ENCODE peak calls at places on chromosomes 16 and 17, in four cellular contexts. Z is lower lobe of right lung, W is cardiac fibroblast, J is spleen. L is an unnamed sample.

GRCh38 chr17:68152161-68152571 is 95.7 kb upstream of the AMZ2 start:
- DNase-seq in Z (no peak), W (no peak), J (no peak), L (no peak)

GRCh38 chr17:35449371-35449931 is 885 bp upstream of the SLFN13 start:
- DNase-seq in Z (peak), W (peak), J (peak), L (no peak)

GRCh38 chr16:64412578-64413280 is 709.1 kb downstream of the CDH11 start:
- DNase-seq in Z (no peak), W (no peak), J (no peak), L (peak)

GRCh38 chr17:40178021-40178601 is 841 bp downstream of the RAPGEFL1 start:
- DNase-seq in Z (no peak), W (no peak), J (no peak), L (no peak)

GRCh38 chr17:66165537-66166123 is 26.3 kb downstream of the CEP112 start:
- DNase-seq in Z (no peak), W (peak), J (no peak), L (peak)

GRCh38 chr16:85986931-85987749 is 88.2 kb downstream of the IRF8 start:
- DNase-seq in Z (no peak), W (no peak), J (peak), L (no peak)

GRCh38 chr17:71472809-71473789 is 647.7 kb upstream of the SOX9 start:
- DNase-seq in Z (no peak), W (peak), J (no peak), L (peak)

GRCh38 chr17:68468785-68469184 is 11.5 kb upstream of the WIPI1 start:
- DNase-seq in Z (no peak), W (peak), J (no peak), L (peak)

GRCh38 chr17:60173304-60173807 is 23.6 kb downstream of the CA4 start:
- DNase-seq in Z (no peak), W (no peak), J (no peak), L (no peak)

GRCh38 chr17:48427598-48427997 is 2.4 kb downstream of the SKAP1 start:
- DNase-seq in Z (no peak), W (no peak), J (no peak), L (no peak)

GRCh38 chr17:37493249-37494027 is 3.7 kb downstream of the DUSP14 start:
- DNase-seq in Z (no peak), W (peak), J (no peak), L (peak)

GRCh38 chr17:79629548-79630049 is 18.7 kb upstream of the RBFOX3 start:
- DNase-seq in Z (no peak), W (no peak), J (no peak), L (no peak)

GRCh38 chr17:67784364-67785121 is 40.8 kb upstream of the BPTF start:
- DNase-seq in Z (no peak), W (peak), J (no peak), L (no peak)

GRCh38 chr17:67642488-67642887 is 75.2 kb upstream of the NOL11 start:
- DNase-seq in Z (no peak), W (no peak), J (no peak), L (no peak)

GRCh38 chr16:87062569-87063442 is 254.4 kb downstream of the C16orf95 start:
- DNase-seq in Z (no peak), W (peak), J (no peak), L (peak)

GRCh38 chr17:43791589-43791988 is 11.4 kb downstream of the CFAP97D1 start:
- DNase-seq in Z (no peak), W (peak), J (no peak), L (peak)

GRCh38 chr16:74666010-74666421 is 661 bp downstream of the RFWD3 start:
- DNase-seq in Z (no peak), W (no peak), J (no peak), L (no peak)

GRCh38 chr16:9797306-9797705 is 384.9 kb downstream of the GRIN2A start:
- DNase-seq in Z (no peak), W (no peak), J (no peak), L (peak)

GRCh38 chr17:3534881-3535252 is 22.7 kb downstream of the TRPV3 start:
- DNase-seq in Z (peak), W (peak), J (peak), L (peak)

GRCh38 chr16:891353-891740 is 79.4 kb downstream of the LMF1 start:
- DNase-seq in Z (no peak), W (no peak), J (no peak), L (no peak)

GRCh38 chr17:8740486-8740885 is 4.2 kb downstream of the CCDC42 start:
- DNase-seq in Z (no peak), W (no peak), J (peak), L (no peak)

GRCh38 chr17:37557482-37557881 is 51.7 kb downstream of the SYNRG start:
- DNase-seq in Z (no peak), W (no peak), J (no peak), L (no peak)

GRCh38 chr17:74385201-74385600 is 17.9 kb downstream of the GPR142 start:
- DNase-seq in Z (no peak), W (no peak), J (no peak), L (no peak)

GRCh38 chr17:74888440-74888839 is 5.0 kb downstream of the FADS6 start:
- DNase-seq in Z (no peak), W (no peak), J (no peak), L (no peak)

GRCh38 chr17:76497979-76498885 is 3.0 kb downstream of the RHBDF2 start:
- DNase-seq in Z (peak), W (peak), J (peak), L (peak)

GRCh38 chr17:416293-417206 is 63.9 kb upstream of the RPH3AL start:
- DNase-seq in Z (no peak), W (no peak), J (peak), L (no peak)

GRCh38 chr16:72099377-72099818 is 5.8 kb downstream of the DHX38 start:
- DNase-seq in Z (no peak), W (peak), J (no peak), L (peak)

GRCh38 chr17:82863941-82864720 is 24.3 kb upstream of the ZNF750 start:
- DNase-seq in Z (no peak), W (peak), J (peak), L (peak)

GRCh38 chr17:76080934-76081287 is 1.9 kb downstream of the ZACN start:
- DNase-seq in Z (no peak), W (no peak), J (no peak), L (no peak)

GRCh38 chr16:69064789-69065313 is 40.6 kb upstream of the HAS3 start:
- DNase-seq in Z (no peak), W (no peak), J (no peak), L (no peak)
- H3K4me3 ChIP-seq in Z (no peak), W (no peak), J (no peak), L (no peak)

DNA sequence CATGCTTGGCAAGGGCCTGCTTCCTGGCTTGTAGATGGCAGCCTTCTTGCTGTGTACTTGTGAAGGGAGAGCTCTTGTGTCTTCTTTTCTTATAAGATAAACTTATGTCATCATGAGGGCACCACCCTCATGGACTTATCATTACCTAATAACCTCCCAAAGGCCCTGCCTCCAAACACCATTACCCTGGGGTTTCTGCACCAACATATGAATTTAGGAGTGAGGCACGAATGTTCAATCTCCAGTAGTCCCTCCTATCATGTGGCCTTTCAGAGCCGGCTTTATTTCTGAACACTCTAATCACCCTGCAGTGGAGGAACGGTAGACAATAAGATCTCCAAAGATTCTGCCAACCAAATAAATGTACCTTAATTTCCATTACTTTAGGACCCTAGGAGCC is 144.3 kb downstream of the ABCC12 start:
- DNase-seq in Z (no peak), W (no peak), J (no peak), L (no peak)
- H3K4me3 ChIP-seq in Z (no peak), W (no peak), J (no peak), L (no peak)

GRCh38 chr16:53502331-53503269 is at the start of gene AKTIP:
- DNase-seq in Z (peak), W (peak), J (no peak), L (peak)

GRCh38 chr16:53498984-53499383 is 4.0 kb downstream of the AKTIP start:
- DNase-seq in Z (no peak), W (no peak), J (no peak), L (no peak)

GRCh38 chr16:53504161-53504663 is 1.2 kb upstream of the AKTIP start:
- DNase-seq in Z (peak), W (peak), J (peak), L (peak)

GRCh38 chr16:53503270-53503911 is 382 bp upstream of the AKTIP start:
- DNase-seq in Z (peak), W (peak), J (peak), L (peak)

GRCh38 chr16:53501216-53501859 is 1.7 kb downstream of the AKTIP start:
- DNase-seq in Z (no peak), W (peak), J (no peak), L (no peak)
- H3K4me3 ChIP-seq in Z (peak), W (no peak), J (peak), L (no peak)

GRCh38 chr16:81237282-81237681 is 1.2 kb upstream of the BCO1 start:
- DNase-seq in Z (no peak), W (no peak), J (peak), L (peak)

GRCh38 chr16:81238296-81239011 is at the start of gene BCO1:
- DNase-seq in Z (no peak), W (peak), J (peak), L (peak)

GRCh38 chr16:81241706-81242105 is 3.2 kb downstream of the BCO1 start:
- DNase-seq in Z (no peak), W (no peak), J (no peak), L (no peak)

GRCh38 chr16:81239722-81240121 is 1.2 kb downstream of the BCO1 start:
- DNase-seq in Z (no peak), W (no peak), J (no peak), L (no peak)

DNA sequence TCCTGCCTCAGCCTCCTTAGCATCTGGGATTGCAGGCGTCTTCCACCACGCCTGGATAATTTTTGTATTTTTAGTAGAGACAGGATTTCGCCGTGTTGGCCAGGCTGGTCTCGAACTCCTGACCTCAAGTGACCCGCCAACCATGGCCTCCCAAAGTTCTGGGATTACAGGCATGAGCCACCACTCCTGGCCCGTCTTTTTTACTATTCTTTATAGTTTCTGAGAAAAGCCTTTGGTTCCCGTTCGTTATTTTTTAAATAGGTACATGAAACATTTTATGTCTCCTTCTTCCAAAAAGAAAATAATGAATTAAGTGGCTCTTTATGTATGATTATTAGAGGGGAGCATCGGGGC is 570 bp upstream of the BCO1 start:
- DNase-seq in Z (no peak), W (no peak), J (no peak), L (no peak)
- H3K4me3 ChIP-seq in Z (no peak), W (no peak), J (no peak), L (no peak)

GRCh38 chr16:4733747-4734062 is 366 bp downstream of the ANKS3 start:
- DNase-seq in Z (no peak), W (no peak), J (no peak), L (no peak)

GRCh38 chr16:4734730-4735575 is 616 bp downstream of the DNAAF8 start:
- DNase-seq in Z (peak), W (peak), J (peak), L (peak)

GRCh38 chr16:4736546-4736945 is 2.2 kb downstream of the DNAAF8 start:
- DNase-seq in Z (no peak), W (no peak), J (no peak), L (no peak)

GRCh38 chr16:4734063-4734729 is at the start of the genes ANKS3 and DNAAF8:
- DNase-seq in Z (peak), W (peak), J (peak), L (peak)

DNA sequence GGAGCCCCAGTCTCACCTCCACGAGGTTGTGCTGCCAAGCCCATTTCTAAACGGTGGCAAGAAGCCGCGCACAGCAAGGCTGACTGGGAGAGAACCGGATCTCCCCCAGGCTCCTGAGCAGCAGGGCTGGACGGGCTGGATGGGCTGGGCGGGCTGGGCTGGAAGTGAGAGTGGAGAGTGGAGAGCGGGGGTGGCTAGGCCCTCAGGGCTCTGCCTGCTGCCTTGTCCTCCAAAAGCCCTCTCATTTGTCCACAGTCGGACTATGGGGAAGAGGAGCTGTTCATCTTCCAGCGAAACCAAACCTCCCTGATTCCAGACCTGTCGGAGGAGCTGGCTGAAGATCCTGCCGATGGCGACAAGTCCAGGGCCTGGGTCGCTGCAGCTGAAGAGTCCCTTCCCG is 3.2 kb downstream of the DNAAF8 start:
- DNase-seq in Z (no peak), W (no peak), J (no peak), L (no peak)
- H3K4me3 ChIP-seq in Z (no peak), W (no peak), J (no peak), L (no peak)

DNA sequence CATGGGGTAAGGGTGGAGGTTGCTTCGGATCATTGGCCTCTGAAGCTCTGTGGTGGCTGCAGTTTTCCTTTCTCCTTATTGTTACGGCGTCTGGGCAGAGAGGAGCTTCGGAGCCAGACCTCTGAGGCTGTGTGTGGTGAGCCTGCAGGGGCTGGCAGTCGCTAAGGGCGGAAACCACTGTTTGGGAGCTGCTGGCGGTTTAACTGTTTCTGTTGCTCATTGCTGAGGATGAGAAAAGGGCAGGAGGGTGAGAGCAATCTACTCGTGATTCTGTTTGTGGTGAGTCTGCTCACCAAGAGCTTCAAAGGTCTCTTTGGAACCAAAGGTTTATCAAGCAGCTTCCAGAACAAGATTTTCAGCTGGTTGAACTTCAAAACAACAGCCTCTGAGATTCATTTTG is 143.9 kb downstream of the ANKFN1 start:
- DNase-seq in Z (no peak), W (no peak), J (no peak), L (no peak)
- H3K4me3 ChIP-seq in Z (no peak), W (no peak), J (no peak), L (no peak)

GRCh38 chr17:28710948-28711722 is 553 bp downstream of the PROCA1 start:
- DNase-seq in Z (peak), W (peak), J (peak), L (peak)

GRCh38 chr17:28714281-28714680 is 2.6 kb upstream of the PROCA1 start:
- DNase-seq in Z (no peak), W (no peak), J (no peak), L (no peak)

GRCh38 chr17:28711723-28712036 is at the start of gene PROCA1:
- DNase-seq in Z (no peak), W (no peak), J (peak), L (no peak)

GRCh38 chr17:28712037-28712704 is 483 bp upstream of the PROCA1 start:
- DNase-seq in Z (peak), W (peak), J (peak), L (no peak)

DNA sequence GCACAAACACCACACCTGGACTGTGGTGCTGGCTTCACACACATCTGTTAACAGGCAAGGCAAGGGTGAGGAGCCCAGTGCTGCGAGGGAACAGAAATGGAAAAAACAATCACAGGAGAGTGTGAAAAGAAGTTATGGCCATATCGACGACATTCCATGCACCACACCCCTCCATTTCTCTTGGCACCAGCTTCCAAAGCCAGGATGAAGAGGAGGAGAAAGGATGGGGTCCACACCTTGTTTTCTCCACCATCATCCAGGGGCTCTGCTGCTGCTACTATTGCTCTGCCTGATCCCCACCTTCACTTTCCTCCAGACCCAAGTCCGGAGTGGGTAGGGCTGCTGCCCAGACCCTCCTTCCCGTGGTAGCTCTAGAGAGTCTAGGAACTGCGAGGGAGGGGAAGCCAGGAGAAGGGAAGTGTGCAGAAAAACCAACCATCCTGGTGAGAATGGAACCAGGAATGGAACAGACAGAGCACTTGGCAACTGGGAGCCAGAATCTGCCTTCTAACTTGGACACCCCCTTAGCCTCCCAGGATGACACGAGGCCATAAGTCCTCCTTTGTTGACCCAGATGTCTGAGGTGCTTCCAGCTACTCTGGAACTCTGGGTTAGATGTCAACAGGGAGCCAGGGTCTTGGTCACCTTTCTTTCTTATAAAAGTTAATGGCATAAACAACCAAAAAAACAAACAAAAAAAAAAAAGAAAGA is 1.2 kb upstream of the PROCA1 start:
- DNase-seq in Z (no peak), W (no peak), J (peak), L (no peak)
- H3K4me3 ChIP-seq in Z (no peak), W (no peak), J (no peak), L (no peak)